ENCODE peak calls at places on chromosomes 12 and 14, in seven cellular contexts. U is body of pancreas, M is astrocyte, H is fibroblast of pulmonary artery, F is thyroid gland, W is lower leg skin, N is sigmoid colon. G is an unnamed sample.

GRCh38 chr12:51349026-51349425 is 2.5 kb upstream of the CELA1 start:
- DNase-seq in W (no peak), N (no peak), M (peak), U (no peak), F (no peak), H (peak), G (peak)

GRCh38 chr14:32259368-32260013 is 56.4 kb upstream of the RNU6-8 start:
- DNase-seq in F (no peak), U (no peak), H (peak), N (no peak), W (no peak), M (peak), G (peak)

GRCh38 chr14:67331368-67332125 is 28.1 kb downstream of the ATP6V1D start:
- DNase-seq in W (no peak), N (no peak), H (no peak), U (no peak), M (peak), F (no peak), G (peak)

GRCh38 chr14:104820669-104821228 is 19.8 kb downstream of the ZBTB42 start:
- DNase-seq in U (peak), H (peak), W (no peak), M (peak), F (peak), N (peak), G (peak)

GRCh38 chr12:61254225-61254624 is 1006.0 kb upstream of the USP15 start:
- DNase-seq in W (no peak), N (no peak), H (no peak), U (no peak), F (no peak), M (no peak), G (no peak)

GRCh38 chr14:106790189-106791036 is 1264.0 kb downstream of the TMEM121 start:
- DNase-seq in M (no peak), U (peak), H (no peak), F (peak), N (no peak), W (peak), G (peak)

GRCh38 chr14:55136241-55136640 is 7.2 kb downstream of the LGALS3 start:
- DNase-seq in U (no peak), F (no peak), H (peak), M (peak), W (no peak), N (no peak), G (peak)

GRCh38 chr12:90253674-90254181 is 545.1 kb upstream of the ATP2B1 start:
- DNase-seq in N (peak), M (peak), F (peak), H (peak), U (peak), W (peak), G (peak)

GRCh38 chr12:46354111-46354798 is 18.3 kb downstream of the SLC38A2 start:
- DNase-seq in N (no peak), F (no peak), H (no peak), U (no peak), W (no peak), M (no peak), G (peak)

GRCh38 chr12:92503977-92504966 is 198.5 kb upstream of the PLEKHG7 start:
- DNase-seq in N (peak), H (no peak), W (no peak), U (peak), F (peak), M (no peak), G (no peak)

GRCh38 chr12:14833952-14834351 is 9.4 kb downstream of the ART4 start:
- DNase-seq in N (no peak), M (peak), H (no peak), F (no peak), U (no peak), W (no peak), G (no peak)

DNA sequence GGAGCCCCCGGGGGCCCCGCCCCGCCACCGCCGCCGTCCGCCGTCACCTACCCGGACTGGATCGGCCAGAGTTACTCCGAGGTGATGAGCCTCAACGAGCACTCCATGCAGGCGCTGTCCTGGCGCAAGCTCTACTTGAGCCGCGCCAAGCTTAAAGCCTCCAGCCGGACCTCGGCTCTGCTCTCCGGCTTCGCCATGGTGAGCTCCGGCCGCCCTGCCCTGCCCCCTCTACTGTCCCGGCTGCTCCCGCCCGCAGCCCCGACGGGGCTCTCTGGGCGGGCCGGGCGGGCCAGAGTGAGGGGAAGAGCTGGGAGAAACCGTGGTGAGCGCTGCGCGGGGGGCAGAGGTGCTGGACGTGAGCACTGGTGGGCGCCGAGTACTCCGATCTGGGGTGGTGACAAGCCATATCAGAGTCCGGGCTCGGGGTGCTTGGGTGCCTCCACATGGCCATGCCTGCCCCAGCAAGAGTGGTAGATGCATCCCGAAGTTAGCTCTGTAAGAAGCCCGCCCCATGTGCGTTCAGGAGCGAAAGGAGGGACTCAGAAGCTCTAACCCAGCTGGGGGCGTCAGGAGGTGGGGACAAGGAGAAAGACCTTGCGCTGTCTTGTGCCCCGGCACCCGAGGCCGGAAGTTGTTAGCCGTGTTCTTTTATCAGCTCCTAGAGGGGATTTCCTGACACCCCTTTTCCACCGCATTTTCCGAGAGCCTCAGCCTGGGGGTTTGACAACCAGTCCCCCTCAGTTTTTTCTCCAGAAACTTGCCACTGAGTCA is 708 bp downstream of the ORAI1 start:
- DNase-seq in H (peak), W (peak), N (peak), U (peak), F (peak), M (peak), G (peak)
- TF ChIP-seq CTCF in H (no peak), W (no peak), N (no peak), U (no peak), F (no peak), M (no peak), G (peak)

DNA sequence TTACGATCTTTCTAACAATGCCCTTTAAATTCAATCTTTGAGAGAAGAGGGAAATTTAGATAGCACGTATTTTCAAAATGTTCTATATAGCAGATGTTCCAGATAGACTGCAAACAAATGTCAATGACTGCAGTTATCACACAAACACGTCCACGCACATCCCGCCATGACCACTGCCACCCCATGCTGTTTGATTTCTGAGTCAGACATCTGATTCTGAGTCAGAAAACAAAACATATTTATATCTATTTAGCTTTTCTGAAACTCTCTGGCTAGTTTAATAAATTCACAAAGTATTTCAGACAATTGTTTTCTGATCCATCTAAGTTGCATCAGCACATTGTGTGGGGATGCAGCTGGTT is 105.9 kb upstream of the BCAT1 start:
- DNase-seq in F (no peak), W (no peak), H (no peak), U (peak), M (peak), N (no peak), G (peak)
- H3K4me3 ChIP-seq in F (no peak), W (no peak), H (no peak), U (no peak), M (no peak), N (no peak), G (no peak)

GRCh38 chr12:62983594-62983993 is 48.6 kb upstream of the PPM1H start:
- DNase-seq in N (no peak), M (no peak), U (no peak), H (no peak), F (no peak), W (no peak), G (peak)
- TF ChIP-seq CTCF in N (no peak), M (no peak), U (no peak), H (no peak), F (no peak), W (no peak), G (peak)

GRCh38 chr14:73788871-73789590 is 62.6 kb upstream of the PTGR2 start:
- DNase-seq in M (no peak), N (peak), F (no peak), W (no peak), H (no peak), U (no peak), G (peak)
- H3K4me3 ChIP-seq in M (no peak), N (peak), F (no peak), W (no peak), H (peak), U (no peak), G (no peak)

DNA sequence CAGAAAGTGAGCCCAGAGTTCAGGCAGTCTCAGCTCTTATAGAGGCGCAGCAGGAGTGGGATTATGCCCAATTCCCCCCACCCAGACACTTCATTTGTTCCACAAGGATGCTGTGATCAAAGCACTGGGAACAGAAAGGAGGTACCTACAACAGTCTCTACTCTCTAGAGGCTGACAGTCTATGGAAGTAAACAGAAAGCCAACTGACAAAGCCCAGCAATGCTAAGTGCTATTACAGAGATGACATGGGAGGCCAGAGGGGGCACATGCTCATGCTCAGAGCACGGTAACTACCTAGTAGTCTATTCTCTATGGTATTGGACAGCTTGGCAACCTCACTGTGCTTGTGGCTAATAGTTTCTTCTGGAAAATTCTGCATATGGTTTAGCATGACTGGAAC is 85.9 kb downstream of the STXBP6 start:
- DNase-seq in M (no peak), F (no peak), U (no peak), H (no peak), W (no peak), N (no peak), G (no peak)
- TF ChIP-seq CTCF in M (no peak), F (no peak), U (no peak), H (no peak), W (no peak), N (no peak), G (no peak)

GRCh38 chr12:115380509-115381120 is 696.6 kb upstream of the TBX3 start:
- DNase-seq in N (no peak), M (no peak), H (no peak), F (no peak), W (no peak), U (no peak), G (no peak)

GRCh38 chr12:115375188-115375991 is 691.4 kb upstream of the TBX3 start:
- DNase-seq in U (no peak), M (peak), H (peak), W (no peak), N (no peak), F (no peak), G (peak)

GRCh38 chr12:115377781-115378180 is 693.8 kb upstream of the TBX3 start:
- DNase-seq in M (no peak), F (no peak), H (no peak), U (no peak), W (no peak), N (no peak), G (no peak)

GRCh38 chr12:115377230-115377629 is 693.3 kb upstream of the TBX3 start:
- DNase-seq in W (no peak), N (no peak), H (no peak), M (no peak), U (no peak), F (no peak), G (no peak)

DNA sequence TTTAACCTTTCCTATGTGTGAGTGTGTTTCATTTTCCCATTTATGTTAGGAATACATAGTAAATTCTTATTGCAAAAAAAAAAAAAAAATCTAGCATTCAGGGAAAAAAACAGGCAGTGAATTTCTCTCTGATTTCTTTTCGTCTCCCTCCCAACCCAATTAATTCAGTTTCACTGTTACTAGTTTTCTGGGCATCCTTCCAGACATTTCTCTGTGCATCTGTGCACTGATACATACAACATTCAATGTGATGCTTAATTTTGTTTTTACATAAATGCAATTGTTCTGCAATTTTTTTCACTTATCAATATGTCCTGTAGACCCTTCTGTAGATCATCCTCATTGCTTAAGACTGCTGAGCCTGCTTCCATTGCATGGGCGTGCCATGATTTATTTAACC is 694.3 kb upstream of the TBX3 start:
- DNase-seq in H (no peak), N (no peak), M (no peak), U (no peak), F (no peak), W (no peak), G (no peak)
- H3K4me3 ChIP-seq in H (no peak), N (no peak), M (no peak), U (no peak), F (no peak), W (no peak), G (no peak)

GRCh38 chr12:82998509-82998908 is 311.8 kb downstream of the TMTC2 start:
- DNase-seq in M (no peak), H (no peak), F (no peak), W (no peak), U (no peak), N (no peak), G (no peak)
- TF ChIP-seq CTCF in M (no peak), H (no peak), F (no peak), W (no peak), U (no peak), N (no peak), G (no peak)

DNA sequence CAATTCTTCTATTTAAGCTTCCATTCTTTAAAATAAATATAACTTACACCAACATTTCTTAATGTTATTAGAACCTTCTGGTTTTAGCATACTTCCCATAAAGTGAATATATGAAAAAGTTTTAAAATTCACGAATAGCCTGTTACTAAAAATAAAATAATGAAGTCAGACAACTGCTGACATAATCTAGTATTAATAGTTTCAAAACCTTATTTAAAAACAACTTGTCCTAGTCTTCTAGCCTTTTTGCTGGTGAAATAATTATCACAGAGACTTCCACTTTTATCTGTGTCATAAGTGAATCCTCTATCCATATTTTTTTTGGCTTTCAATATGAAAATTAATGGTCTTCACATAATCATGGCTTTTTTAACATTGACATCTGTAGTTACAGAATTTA is 93.8 kb upstream of the MON2 start:
- DNase-seq in H (no peak), M (no peak), N (no peak), W (no peak), F (no peak), U (no peak), G (no peak)
- H3K4me3 ChIP-seq in H (no peak), M (no peak), N (no peak), W (no peak), F (no peak), U (no peak), G (no peak)

GRCh38 chr12:121209221-121209620 is 708 bp upstream of the P2RX4 start:
- DNase-seq in M (no peak), N (no peak), W (no peak), F (no peak), H (no peak), U (no peak), G (no peak)

GRCh38 chr12:121214171-121214777 is 4.3 kb downstream of the P2RX4 start:
- DNase-seq in F (no peak), H (peak), W (no peak), U (no peak), M (peak), N (no peak), G (peak)

GRCh38 chr12:121212875-121213274 is 2.9 kb downstream of the P2RX4 start:
- DNase-seq in U (no peak), N (no peak), W (no peak), H (no peak), F (no peak), M (no peak), G (no peak)

GRCh38 chr12:121205491-121205890 is 4.4 kb upstream of the P2RX4 start:
- DNase-seq in H (no peak), F (no peak), N (no peak), M (no peak), U (no peak), W (no peak), G (no peak)

GRCh38 chr12:121209629-121210572 is at the start of gene P2RX4:
- DNase-seq in F (peak), W (peak), N (peak), M (peak), H (peak), U (peak), G (peak)
- TF ChIP-seq CTCF in F (peak), W (no peak), N (no peak), M (no peak), H (no peak), U (peak), G (no peak)

GRCh38 chr14:73249108-73249507 is 11.8 kb downstream of the PAPLN start:
- DNase-seq in W (no peak), N (no peak), F (no peak), U (no peak), M (no peak), H (no peak), G (no peak)

GRCh38 chr14:73248294-73248868 is 11.1 kb downstream of the PAPLN start:
- DNase-seq in U (no peak), W (no peak), M (peak), H (peak), F (peak), N (no peak), G (peak)

GRCh38 chr14:73245401-73246325 is 8.4 kb downstream of the PAPLN start:
- DNase-seq in N (no peak), U (peak), M (no peak), W (peak), H (peak), F (peak), G (peak)

GRCh38 chr14:73244541-73244940 is 7.2 kb downstream of the PAPLN start:
- DNase-seq in M (no peak), N (no peak), H (no peak), F (no peak), W (no peak), U (no peak), G (no peak)

DNA sequence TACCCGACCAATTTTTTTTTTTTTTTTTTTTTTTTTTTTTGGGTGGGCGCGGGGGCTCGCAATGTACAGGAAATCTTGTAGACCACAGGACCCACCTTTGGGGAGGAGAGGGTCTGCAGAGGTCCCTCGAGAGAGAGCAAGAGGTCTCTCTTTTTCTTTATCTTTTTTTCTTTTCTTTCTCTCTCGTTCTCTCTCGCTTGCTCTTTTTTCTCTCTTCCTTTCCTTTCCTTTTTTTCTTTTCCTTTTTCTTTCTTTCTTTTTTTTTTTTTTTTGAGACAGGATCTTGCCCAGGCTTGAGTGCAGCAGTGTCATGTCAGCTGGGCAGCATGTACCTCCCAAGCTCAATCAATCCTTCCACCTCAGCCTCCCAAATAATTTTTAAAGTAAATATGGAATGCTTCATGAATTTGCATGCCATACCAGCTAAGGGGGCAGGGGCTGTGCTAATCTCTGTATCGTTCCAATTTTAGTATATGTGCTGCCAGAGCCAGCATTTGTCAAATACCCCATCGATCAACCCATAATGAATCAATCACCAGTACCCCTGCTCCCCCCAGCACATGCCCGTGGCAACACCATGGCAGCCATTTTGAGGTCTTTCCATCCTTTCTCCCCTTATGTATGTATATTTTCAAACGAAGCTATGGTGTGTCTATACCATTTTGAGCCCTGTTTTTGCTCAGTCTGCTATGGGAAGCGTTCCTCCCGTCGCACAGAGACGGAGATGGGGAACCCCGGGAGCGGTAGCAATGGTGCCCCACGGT is 9.3 kb downstream of the PAPLN start:
- DNase-seq in N (no peak), U (no peak), M (no peak), W (no peak), F (no peak), H (no peak), G (no peak)
- H3K4me3 ChIP-seq in N (peak), U (no peak), M (no peak), W (no peak), F (no peak), H (peak), G (peak)

G was measured in choroid plexus epithelial cell.